ENCODE peak calls at places on chromosomes 2 and 18, in seven cellular contexts. I is pancreas, N is astrocyte of the spinal cord, D is A549, C is fibroblast of villous mesenchyme, J is keratinocyte, S is body of pancreas. L is an unnamed sample.

GRCh38 chr2:216578325-216578724 is 54.9 kb upstream of the IGFBP2 start:
- DNase-seq in C (peak; percentile 33), N (peak; percentile 40), S (no peak), J (no peak), D (no peak), I (no peak), L (no peak)

GRCh38 chr2:169877406-169877805 is 50.2 kb downstream of the UBR3 start:
- DNase-seq in C (peak; percentile 41), J (no peak), N (peak; percentile 24), D (no peak), S (no peak), I (no peak), L (no peak)

GRCh38 chr2:95061119-95061512 is 35.6 kb downstream of the MAL start:
- DNase-seq in I (no peak), J (no peak), C (no peak), N (no peak), S (no peak), D (no peak), L (no peak)

GRCh38 chr2:28224648-28225471 is 167.8 kb upstream of the FOSL2 start:
- DNase-seq in C (peak; percentile 98), D (no peak), N (peak; percentile 94), S (no peak), J (no peak), I (no peak), L (no peak)

GRCh38 chr2:172429351-172429968 is 2.1 kb downstream of the ITGA6 start:
- DNase-seq in C (peak; percentile 22), S (no peak), D (no peak), J (no peak), N (peak; percentile 42), I (no peak), L (no peak)

GRCh38 chr2:146821836-146822316 is 1023.0 kb upstream of the ACVR2A start:
- DNase-seq in I (no peak), S (no peak), N (peak; percentile 85), C (peak; percentile 64), D (no peak), J (no peak), L (no peak)

GRCh38 chr2:2871480-2872308 is 505.9 kb downstream of the EIPR1 start:
- DNase-seq in C (no peak), I (no peak), N (no peak), J (no peak), S (no peak), D (no peak), L (no peak)

GRCh38 chr2:235511187-235511661 is 17.4 kb downstream of the AGAP1 start:
- DNase-seq in J (peak; percentile 32), D (peak; percentile 87), I (peak; percentile 29), S (peak; percentile 45), C (peak; percentile 33), N (peak; percentile 87), L (no peak)

GRCh38 chr18:69558088-69558487 is 157.4 kb downstream of the DOK6 start:
- DNase-seq in J (no peak), I (no peak), N (no peak), C (no peak), S (no peak), D (no peak), L (no peak)

GRCh38 chr2:197205590-197206215 is 104.9 kb downstream of the ANKRD44 start:
- DNase-seq in I (no peak), J (no peak), N (no peak), S (no peak), C (no peak), D (no peak), L (no peak)

GRCh38 chr2:197080611-197081010 is 154.1 kb upstream of the PGAP1 start:
- DNase-seq in C (no peak), D (no peak), I (no peak), J (no peak), N (no peak), S (no peak), L (no peak)

GRCh38 chr2:26521054-26521912 is 43.4 kb upstream of the OTOF start:
- DNase-seq in I (no peak), S (no peak), N (no peak), D (peak; percentile 83), C (peak; percentile 8), J (no peak), L (peak; percentile 60)

GRCh38 chr18:43863180-43863579 is 585.9 kb upstream of the SYT4 start:
- DNase-seq in I (no peak), S (no peak), J (no peak), C (peak; percentile 39), N (peak; percentile 77), D (no peak), L (no peak)

DNA sequence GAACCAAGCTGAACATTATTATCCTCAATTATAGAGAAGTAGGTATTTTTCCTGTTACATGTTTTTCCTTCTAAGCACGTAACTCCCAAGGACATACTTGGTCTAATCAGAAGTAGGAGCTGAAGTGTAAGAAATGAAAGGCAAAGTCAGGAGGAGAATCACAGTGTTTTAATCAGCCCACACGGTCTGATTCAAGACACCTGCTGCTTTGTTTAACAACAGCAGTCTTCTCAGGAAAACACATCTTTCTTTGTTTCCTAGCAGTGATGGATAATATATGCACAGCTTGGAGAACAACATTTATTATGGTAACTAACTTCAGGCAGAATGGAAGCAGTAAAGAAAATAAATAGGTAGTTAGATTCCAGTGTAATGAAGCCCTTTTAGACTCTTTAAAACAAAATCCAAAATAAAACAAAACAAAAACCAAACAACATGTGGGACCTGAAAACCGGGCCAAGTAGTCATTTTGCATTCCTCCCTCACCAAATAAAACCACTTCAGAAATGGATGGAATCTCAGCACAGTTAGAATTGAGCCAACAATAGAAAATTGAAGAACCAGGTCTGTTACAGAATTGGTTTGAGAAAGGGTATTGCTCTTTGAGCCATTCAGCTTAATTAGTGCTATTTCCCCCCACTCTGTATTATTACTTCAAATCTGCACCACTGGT is 61.1 kb upstream of the UGP2 start:
- DNase-seq in D (no peak), S (no peak), I (no peak), N (no peak), C (peak; percentile 18), J (no peak), L (no peak)
- TF ChIP-seq CTCF in D (no peak), S (no peak), I (no peak), N (no peak), C (no peak), J (no peak), L (no peak)

GRCh38 chr2:110759411-110759810 is 27.0 kb downstream of the ACOXL start:
- DNase-seq in D (no peak), N (no peak), C (no peak), I (no peak), J (no peak), S (no peak), L (no peak)

GRCh38 chr2:110752871-110753270 is 20.5 kb downstream of the ACOXL start:
- DNase-seq in D (no peak), C (no peak), N (no peak), S (no peak), I (no peak), J (no peak), L (no peak)

GRCh38 chr2:110751642-110752041 is 19.3 kb downstream of the ACOXL start:
- DNase-seq in C (no peak), D (no peak), S (no peak), J (no peak), N (no peak), I (no peak), L (no peak)

DNA sequence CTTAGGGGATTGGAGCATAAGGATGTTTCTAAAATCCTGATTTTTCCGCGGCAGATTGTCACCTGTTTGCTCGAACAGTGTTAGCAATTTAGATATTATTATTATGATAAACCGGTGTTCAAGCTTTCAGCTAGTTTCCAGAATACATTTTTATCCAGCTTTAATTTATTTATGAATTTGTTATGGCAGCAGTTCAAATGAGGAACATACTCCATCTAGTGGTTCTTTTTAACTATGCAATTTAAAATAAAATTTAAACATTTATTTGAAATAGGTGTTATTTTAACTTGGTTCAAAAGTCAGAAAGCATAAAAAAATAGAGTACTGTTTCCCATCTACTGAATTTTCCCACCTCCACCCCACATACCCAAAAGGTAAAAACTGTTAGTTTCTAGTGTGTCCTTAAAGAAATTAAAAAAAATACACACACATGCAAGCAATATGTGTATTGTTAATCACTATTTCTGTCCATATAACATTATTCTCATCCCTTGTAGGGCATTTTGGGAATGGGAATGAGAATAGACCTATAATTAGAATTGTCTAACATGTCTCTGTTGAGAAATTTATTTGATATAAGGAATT is 23.2 kb downstream of the ACOXL start:
- DNase-seq in I (no peak), N (peak; percentile 16), J (no peak), S (no peak), C (peak; percentile 23), D (peak; percentile 14), L (no peak)
- TF ChIP-seq CTCF in I (peak; percentile 58), N (peak; percentile 37), J (peak; percentile 21), S (peak; percentile 79), C (peak; percentile 46), D (peak; percentile 67), L (peak; percentile 41)

GRCh38 chr2:59183070-59183469 is 941.9 kb upstream of the FANCL start:
- DNase-seq in N (no peak), D (no peak), J (no peak), S (no peak), C (no peak), I (no peak), L (no peak)
- TF ChIP-seq CTCF in N (no peak), D (no peak), J (no peak), S (no peak), C (no peak), I (no peak), L (no peak)

GRCh38 chr2:78977661-78978145 is 47.8 kb upstream of the REG3G start:
- DNase-seq in N (no peak), I (no peak), J (no peak), S (no peak), D (no peak), C (no peak), L (no peak)

GRCh38 chr2:78978340-78978739 is 47.2 kb upstream of the REG3G start:
- DNase-seq in S (no peak), J (no peak), I (no peak), D (no peak), N (no peak), C (no peak), L (no peak)

GRCh38 chr2:78982638-78983330 is 42.7 kb upstream of the REG3G start:
- DNase-seq in S (no peak), I (no peak), N (no peak), D (no peak), C (no peak), J (no peak), L (no peak)

GRCh38 chr2:78980871-78981270 is 44.6 kb upstream of the REG3G start:
- DNase-seq in J (no peak), I (no peak), C (no peak), N (no peak), D (no peak), S (no peak), L (no peak)

DNA sequence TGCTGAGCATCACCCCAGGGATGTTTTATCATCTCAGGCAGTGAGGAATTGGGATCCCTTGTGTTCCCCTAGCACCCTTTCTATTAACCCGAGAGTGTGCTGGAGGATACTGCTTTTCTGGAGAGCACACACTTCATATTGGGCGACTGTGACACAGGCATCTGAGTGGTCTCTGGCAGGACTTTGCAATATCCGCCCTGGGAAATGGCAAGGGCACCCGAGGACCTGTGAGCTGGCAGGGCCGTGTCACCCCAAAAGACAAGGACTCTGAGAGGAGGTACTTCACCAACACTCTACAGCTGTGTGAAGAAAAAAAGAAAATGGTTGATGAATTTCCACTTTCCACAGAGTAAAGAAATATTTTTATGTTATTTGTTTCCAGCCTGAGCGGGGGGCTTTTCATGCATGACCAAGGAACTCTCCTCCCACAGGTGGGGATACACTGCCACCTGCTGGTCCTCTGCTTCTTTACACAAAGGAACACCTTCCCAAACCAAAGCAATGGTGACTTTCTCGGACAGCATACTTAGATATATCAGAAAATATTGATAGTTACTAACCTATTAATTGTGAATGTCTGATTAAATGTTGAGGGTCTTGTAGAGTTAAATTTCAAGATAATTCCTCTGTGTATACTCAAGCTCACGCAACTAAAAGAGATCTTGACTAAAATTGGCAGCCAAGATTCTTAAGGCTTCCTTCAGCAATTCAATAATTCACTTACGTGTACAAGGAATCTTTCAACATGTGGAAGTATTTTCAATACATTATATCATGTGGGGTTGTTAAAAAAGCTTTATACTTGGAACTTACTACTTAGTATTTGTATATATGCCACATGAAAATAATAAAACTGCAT is 45.9 kb upstream of the REG3G start:
- DNase-seq in C (peak; percentile 2), S (peak; percentile 69), N (peak; percentile 9), D (no peak), I (no peak), J (no peak), L (peak; percentile 73)
- TF ChIP-seq CTCF in C (peak; percentile 39), S (peak; percentile 81), N (peak; percentile 56), D (peak; percentile 60), I (peak; percentile 81), J (peak; percentile 25), L (peak; percentile 89)